ENCODE peak calls at places on chromosome 3, in ten cellular contexts. I is Peyer's patch, L is GM12864, B is dorsolateral prefrontal cortex, V is stomach, Y is hepatocyte, N is foreskin fibroblast, A is cardiac fibroblast, Z is neural progenitor cell, Q is AG04450. F is an unnamed sample.

GRCh38 chr3:160686955-160687535 is 10.1 kb downstream of the ARL14 start:
- DNase-seq in Y (no peak), B (no peak), Q (no peak), Z (no peak), A (peak), V (no peak), L (no peak), I (no peak), N (peak), F (no peak)

GRCh38 chr3:23183731-23184130 is 19.4 kb upstream of the UBE2E2 start:
- DNase-seq in Q (no peak), V (peak), I (no peak), Z (peak), N (peak), L (no peak), Y (peak), B (no peak), A (peak), F (peak)

GRCh38 chr3:188092648-188093047 is 61.3 kb upstream of the LPP start:
- DNase-seq in L (no peak), B (no peak), A (peak), Z (no peak), V (no peak), N (peak), Q (no peak), Y (no peak), I (no peak), F (peak)

GRCh38 chr3:73813291-73813977 is 188.7 kb upstream of the PDZRN3 start:
- DNase-seq in L (no peak), Z (no peak), I (no peak), A (peak), Y (peak), Q (no peak), B (no peak), V (no peak), N (peak), F (no peak)

GRCh38 chr3:65669163-65669875 is 369.4 kb downstream of the MAGI1 start:
- DNase-seq in Y (peak), N (peak), V (no peak), Z (no peak), I (no peak), L (no peak), Q (peak), A (peak), B (no peak), F (no peak)

GRCh38 chr3:50182533-50183099 is 8.8 kb upstream of the GNAT1 start:
- DNase-seq in I (no peak), A (no peak), L (no peak), N (no peak), V (no peak), B (no peak), Q (no peak), Y (no peak), Z (no peak), F (no peak)

GRCh38 chr3:13700362-13700761 is 151.4 kb downstream of the FBLN2 start:
- DNase-seq in Y (no peak), N (no peak), B (no peak), L (no peak), A (no peak), I (peak), V (no peak), Z (peak), Q (no peak), F (no peak)

GRCh38 chr3:95277614-95278013 is 1214.8 kb downstream of the NSUN3 start:
- DNase-seq in L (no peak), Y (no peak), I (no peak), Z (no peak), A (peak), N (no peak), V (no peak), Q (no peak), B (no peak), F (no peak)

GRCh38 chr3:156211583-156211982 is 91.2 kb downstream of the KCNAB1 start:
- DNase-seq in A (peak), Z (no peak), Y (no peak), L (no peak), B (no peak), V (no peak), I (no peak), Q (no peak), N (no peak), F (no peak)

GRCh38 chr3:58237940-58238681 is 519 bp downstream of the ABHD6 start:
- DNase-seq in V (peak), L (no peak), N (peak), I (peak), B (peak), Z (peak), A (peak), Y (peak), Q (no peak), F (no peak)

GRCh38 chr3:5021571-5022092 is 42.4 kb downstream of the BHLHE40 start:
- DNase-seq in B (no peak), Y (no peak), I (no peak), A (peak), Q (no peak), L (no peak), V (no peak), Z (no peak), N (peak), F (no peak)

GRCh38 chr3:170522171-170522570 is 63.7 kb downstream of the SLC7A14 start:
- DNase-seq in Q (no peak), Z (no peak), N (no peak), A (no peak), I (no peak), B (no peak), L (no peak), Y (no peak), V (no peak), F (no peak)

GRCh38 chr3:184553385-184553784 is 8.2 kb upstream of the EPHB3 start:
- DNase-seq in B (peak), I (no peak), N (no peak), L (no peak), Z (no peak), Q (no peak), Y (no peak), A (no peak), V (no peak), F (no peak)

GRCh38 chr3:38579146-38579545 is 70.3 kb downstream of the SCN5A start:
- DNase-seq in Z (peak), N (peak), Y (no peak), I (no peak), Q (no peak), L (no peak), V (peak), B (no peak), A (peak), F (peak)

GRCh38 chr3:29079358-29079757 is 201.5 kb upstream of the RBMS3 start:
- DNase-seq in N (no peak), B (no peak), Z (no peak), Q (no peak), I (no peak), V (no peak), Y (no peak), A (no peak), L (no peak), F (no peak)

GRCh38 chr3:4355401-4356224 is 52.4 kb downstream of the SETMAR start:
- DNase-seq in N (peak), B (no peak), Q (no peak), V (peak), I (no peak), Y (peak), A (no peak), Z (peak), L (no peak), F (no peak)

GRCh38 chr3:170804095-170804494 is 65.9 kb downstream of the RPL22L1 start:
- DNase-seq in Q (no peak), L (no peak), B (no peak), N (no peak), V (no peak), I (no peak), A (no peak), Y (no peak), Z (no peak), F (no peak)

GRCh38 chr3:146342971-146343370 is 92.1 kb upstream of the PLSCR4 start:
- DNase-seq in V (no peak), L (no peak), B (no peak), A (peak), Y (no peak), Q (no peak), I (no peak), N (peak), Z (no peak), F (no peak)

GRCh38 chr3:139318826-139319225 is 25.0 kb upstream of the MRPS22 start:
- DNase-seq in A (no peak), B (no peak), L (no peak), Q (no peak), N (no peak), V (no peak), I (no peak), Y (no peak), Z (no peak), F (no peak)

GRCh38 chr3:11282250-11283125 is 10.3 kb downstream of the ATG7 start:
- DNase-seq in V (no peak), L (no peak), I (no peak), Y (peak), Q (no peak), A (no peak), B (peak), N (peak), Z (no peak), F (peak)

GRCh38 chr3:128307029-128307633 is 153.8 kb downstream of the EEFSEC start:
- DNase-seq in Z (peak), I (no peak), V (no peak), B (no peak), L (no peak), N (no peak), Q (no peak), A (no peak), Y (peak), F (no peak)
- TF ChIP-seq CTCF in Z (peak), I (no peak), V (no peak), B (no peak), L (no peak), N (no peak), Q (no peak), A (no peak), Y (peak), F (no peak)

GRCh38 chr3:16982439-16982838 is 97.7 kb downstream of the PLCL2 start:
- DNase-seq in L (no peak), Y (no peak), A (no peak), Q (no peak), N (no peak), V (no peak), B (no peak), Z (no peak), I (no peak), F (no peak)

GRCh38 chr3:16975083-16975482 is 90.3 kb downstream of the PLCL2 start:
- DNase-seq in V (no peak), I (no peak), Z (no peak), Y (no peak), N (peak), A (peak), L (no peak), Q (no peak), B (no peak), F (no peak)

GRCh38 chr3:16978921-16979271 is 94.1 kb downstream of the PLCL2 start:
- DNase-seq in Z (no peak), B (no peak), Y (no peak), V (no peak), N (no peak), Q (no peak), A (no peak), L (no peak), I (no peak), F (no peak)

DNA sequence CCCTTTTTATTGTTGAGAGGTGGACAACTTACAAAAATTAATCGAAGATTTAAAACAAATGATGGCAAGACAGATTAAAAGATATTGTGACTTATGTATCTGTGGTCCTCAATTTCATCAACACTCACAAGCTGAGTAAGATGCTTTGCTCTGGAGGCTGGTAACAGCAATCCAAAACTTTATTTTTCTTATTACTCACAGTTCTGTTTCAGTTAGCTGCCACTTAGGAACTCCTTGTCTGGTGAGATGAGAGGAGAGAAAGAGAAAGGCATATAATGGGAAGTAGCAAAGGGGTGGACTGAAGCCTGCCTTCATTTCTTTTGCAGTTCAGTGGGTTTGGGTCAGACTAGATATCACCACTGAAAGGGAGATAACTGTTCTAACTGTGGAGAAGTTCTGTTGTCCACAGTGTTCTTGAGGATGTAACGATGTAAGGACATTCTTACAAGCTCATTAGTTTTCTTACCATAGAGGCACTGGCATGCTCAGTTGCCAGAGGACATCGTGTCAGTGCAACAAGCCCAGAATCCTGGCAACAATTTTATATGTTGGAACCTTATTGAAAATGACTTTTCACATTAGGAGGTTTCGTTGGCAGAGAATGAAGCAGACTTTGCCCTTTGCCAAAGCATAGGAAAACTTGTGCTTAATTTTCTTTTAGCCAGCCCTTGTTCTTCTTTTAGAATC is 93.6 kb downstream of the PLCL2 start:
- DNase-seq in Y (no peak), Z (no peak), V (no peak), B (no peak), N (peak), I (no peak), A (peak), L (no peak), Q (no peak), F (no peak)
- H3K4me3 ChIP-seq in Y (no peak), Z (no peak), V (no peak), B (no peak), N (no peak), I (no peak), A (no peak), L (no peak), Q (no peak), F (no peak)

DNA sequence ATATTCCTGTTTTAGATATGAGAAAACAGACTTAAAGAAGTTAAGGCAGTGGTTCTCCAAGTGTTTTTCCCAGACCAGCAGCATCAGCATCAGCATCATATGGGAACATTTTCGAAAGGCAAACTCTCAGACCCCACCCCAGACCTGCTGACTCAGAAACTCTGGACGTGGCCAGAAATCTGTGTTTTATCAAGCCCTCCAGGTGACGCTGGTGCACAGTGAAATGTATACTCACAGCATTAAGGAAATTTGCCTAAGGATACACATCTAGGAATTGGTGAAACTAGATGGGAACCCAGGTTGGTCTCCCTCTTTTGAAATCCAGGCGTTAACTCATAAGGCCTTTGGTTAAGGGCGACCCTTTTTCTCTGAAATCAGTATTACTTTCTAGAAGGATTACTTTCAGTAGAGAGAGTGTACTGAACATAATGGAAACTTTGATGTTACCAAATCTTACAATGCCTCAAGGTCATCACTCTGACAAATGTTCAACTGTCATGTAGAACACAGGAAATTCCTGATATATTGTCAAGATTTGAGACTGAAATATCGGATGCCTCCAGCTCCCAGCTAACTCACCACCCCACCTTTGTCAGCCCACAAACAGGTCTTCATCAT is 910.2 kb downstream of the ROBO1 start:
- DNase-seq in Q (no peak), N (no peak), L (no peak), I (no peak), A (peak), Z (no peak), B (no peak), Y (peak), V (no peak), F (no peak)
- TF ChIP-seq CTCF in Q (no peak), N (no peak), L (no peak), I (no peak), A (no peak), Z (peak), B (no peak), Y (peak), V (no peak), F (no peak)

GRCh38 chr3:176987901-176988300 is 209.4 kb downstream of the TBL1XR1 start:
- DNase-seq in I (no peak), N (no peak), B (no peak), Z (no peak), Y (no peak), Q (no peak), A (peak), V (no peak), L (no peak), F (no peak)
- H3K4me3 ChIP-seq in I (no peak), N (no peak), B (no peak), Z (no peak), Y (no peak), Q (no peak), A (no peak), V (no peak), L (no peak), F (no peak)

DNA sequence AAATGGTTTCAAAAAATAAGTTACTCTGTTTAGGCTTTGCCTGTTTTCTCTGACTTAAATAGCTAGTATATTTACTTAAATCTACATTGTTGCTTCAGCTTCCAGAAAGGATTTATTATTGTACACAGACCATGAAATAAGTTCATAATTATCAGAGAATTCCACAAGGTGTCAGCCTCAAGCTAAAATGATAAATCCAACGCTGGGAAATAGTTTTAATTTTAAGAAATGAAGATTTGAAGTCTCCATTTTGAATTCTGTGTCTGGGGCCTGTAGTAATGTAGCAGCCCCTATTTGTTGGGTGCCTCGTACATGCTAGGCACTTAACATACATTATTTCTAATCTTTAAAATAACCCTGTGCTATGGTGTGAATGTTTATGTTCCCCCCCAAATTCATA is 92.6 kb upstream of the KCNMB2 start:
- DNase-seq in V (no peak), I (no peak), Z (no peak), N (peak), Q (no peak), Y (no peak), A (peak), L (no peak), B (no peak), F (no peak)
- TF ChIP-seq CTCF in V (no peak), I (no peak), Z (no peak), N (no peak), Q (no peak), Y (no peak), A (no peak), L (no peak), B (no peak), F (no peak)

GRCh38 chr3:56819016-56819809 is 17.5 kb upstream of the ARHGEF3 start:
- DNase-seq in I (no peak), Q (no peak), A (peak), V (no peak), B (no peak), L (no peak), Z (no peak), N (no peak), Y (no peak), F (no peak)
- H3K4me3 ChIP-seq in I (no peak), Q (no peak), A (no peak), V (no peak), B (no peak), L (no peak), Z (no peak), N (no peak), Y (no peak), F (no peak)

DNA sequence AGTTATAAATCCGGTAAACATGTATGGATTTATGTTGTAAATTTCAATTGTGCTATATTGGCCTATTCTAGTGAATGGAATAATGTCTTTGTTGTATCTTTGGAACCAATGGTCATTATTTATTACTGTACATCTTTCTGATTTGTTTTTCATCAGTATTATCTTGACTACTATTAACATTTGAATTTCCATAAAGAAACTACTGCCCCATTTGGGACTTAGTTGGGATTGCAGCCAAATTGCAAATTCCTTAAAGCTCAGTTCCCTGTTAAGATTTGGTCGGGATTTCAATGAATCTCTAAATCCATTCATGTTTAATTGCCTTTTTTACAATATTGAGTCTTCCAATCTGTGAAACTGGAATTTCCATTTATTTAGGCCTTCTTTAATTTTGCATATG is 822.4 kb upstream of the CADM2 start:
- DNase-seq in Y (no peak), Z (peak), N (no peak), V (no peak), I (no peak), L (no peak), B (no peak), Q (no peak), A (no peak), F (no peak)
- TF ChIP-seq CTCF in Y (no peak), Z (peak), N (no peak), V (no peak), I (no peak), L (no peak), B (no peak), Q (no peak), A (no peak), F (no peak)

GRCh38 chr3:111593666-111594065 is 1.5 kb downstream of the ZBED2 start:
- DNase-seq in V (no peak), I (peak), A (no peak), N (no peak), Q (no peak), Z (no peak), B (no peak), L (no peak), Y (no peak), F (no peak)
- H3K4me3 ChIP-seq in V (no peak), I (no peak), A (no peak), N (no peak), Q (no peak), Z (no peak), B (no peak), L (no peak), Y (no peak), F (no peak)

DNA sequence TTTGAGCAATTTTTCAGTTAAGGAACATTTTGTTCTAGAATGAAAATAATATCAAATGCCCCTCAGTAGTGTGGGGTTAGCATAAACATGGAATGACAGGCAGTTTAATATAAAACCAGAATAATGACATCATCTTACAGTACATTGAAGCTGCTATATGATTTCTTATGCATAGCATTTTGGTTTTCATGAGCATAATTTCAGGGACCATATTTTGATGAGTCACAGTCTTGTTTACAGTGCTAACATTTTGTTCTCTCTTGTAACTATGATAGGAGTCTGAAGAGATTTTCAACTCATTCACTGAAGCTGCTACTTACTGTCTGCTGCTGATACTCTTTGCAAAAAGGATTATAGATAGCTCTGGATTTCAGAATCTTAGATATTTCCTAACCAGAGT is 92.7 kb upstream of the CCDC54 start:
- DNase-seq in Z (no peak), Y (no peak), V (no peak), N (peak), A (peak), I (no peak), L (no peak), B (no peak), Q (no peak), F (no peak)
- TF ChIP-seq CTCF in Z (no peak), Y (no peak), V (no peak), N (no peak), A (no peak), I (no peak), L (no peak), B (no peak), Q (no peak), F (no peak)

GRCh38 chr3:56468184-56469106 is at the start of gene ERC2:
- DNase-seq in L (no peak), Y (peak), Z (peak), Q (no peak), A (peak), N (peak), B (peak), I (no peak), V (peak), F (no peak)

GRCh38 chr3:56467108-56467507 is 1.2 kb downstream of the ERC2 start:
- DNase-seq in Q (no peak), Y (peak), I (peak), A (peak), V (peak), L (peak), Z (peak), N (peak), B (peak), F (peak)

GRCh38 chr3:56469141-56469540 is 874 bp upstream of the ERC2 start:
- DNase-seq in Q (no peak), I (no peak), N (peak), A (no peak), L (no peak), V (no peak), B (no peak), Z (no peak), Y (no peak), F (no peak)

GRCh38 chr3:56471771-56472170 is 3.5 kb upstream of the ERC2 start:
- DNase-seq in A (no peak), B (no peak), L (no peak), N (no peak), Z (no peak), V (no peak), Y (no peak), Q (no peak), I (no peak), F (no peak)

GRCh38 chr3:56467801-56468183 is 475 bp downstream of the ERC2 start:
- DNase-seq in Y (peak), L (no peak), B (no peak), A (no peak), Q (no peak), V (no peak), N (peak), I (no peak), Z (peak), F (no peak)
- H3K4me3 ChIP-seq in Y (peak), L (no peak), B (peak), A (peak), Q (peak), V (peak), N (peak), I (peak), Z (peak), F (peak)